ENCODE peak calls at places on chromosomes 12 and 14, in seven cellular contexts. H is mucosa of descending colon; J is Right ventricle myocardium superior; M is NCI-H2081; W is stimulated activated CD4-positive, alpha-beta T cell treated with anti-CD3 and anti-CD28 coated beads, Interleukin-1b, Interleukin-23, amount 100 ng/mL, for 1 hour; L is stomach; U is stimulated activated CD8-positive, alpha-beta memory T cell treated with anti-CD3 and anti-CD28 coated beads, Interleukin-15, amount 100 ng/mL, for 24 hours. T is an unnamed sample.

GRCh38 chr12:57868211-57868610 is 21.7 kb upstream of the CTDSP2 start:
- DNase-seq in H (no peak), J (no peak), M (no peak), W (no peak), L (no peak), U (no peak), T (no peak)

GRCh38 chr12:98725481-98726247 is 80.6 kb downstream of the APAF1 start:
- DNase-seq in H (peak), J (no peak), M (peak), W (no peak), L (no peak), U (no peak), T (no peak)

GRCh38 chr12:100857418-100857817 is 62.8 kb downstream of the ANO4 start:
- DNase-seq in H (no peak), J (no peak), M (no peak), W (no peak), L (no peak), U (no peak), T (no peak)

GRCh38 chr14:59187802-59188460 is 536 bp upstream of the DAAM1 start:
- DNase-seq in H (peak), J (peak), M (peak), W (no peak), L (no peak), U (peak), T (no peak)

GRCh38 chr14:68245146-68246073 is 425.8 kb downstream of the RAD51B start:
- DNase-seq in H (no peak), J (peak), M (no peak), W (no peak), L (no peak), U (no peak), T (no peak)

GRCh38 chr14:104151546-104152245 is 13.3 kb downstream of the KIF26A start:
- DNase-seq in H (no peak), J (no peak), M (no peak), W (no peak), L (no peak), U (no peak), T (no peak)

GRCh38 chr12:57741413-57741789 is 2.9 kb upstream of the AGAP2 start:
- DNase-seq in H (no peak), J (no peak), M (no peak), W (no peak), L (no peak), U (no peak), T (no peak)

GRCh38 chr14:59278111-59278510 is 89.6 kb downstream of the DAAM1 start:
- DNase-seq in H (no peak), J (no peak), M (no peak), W (no peak), L (no peak), U (no peak), T (no peak)

GRCh38 chr12:32566663-32567634 is 112.2 kb upstream of the DNM1L start:
- DNase-seq in H (peak), J (no peak), M (no peak), W (no peak), L (no peak), U (no peak), T (peak)

GRCh38 chr12:25715147-25715546 is 162.1 kb upstream of the LMNTD1 start:
- DNase-seq in H (no peak), J (no peak), M (no peak), W (no peak), L (no peak), U (no peak), T (no peak)

GRCh38 chr14:93234798-93235197 is 27.7 kb downstream of the UBR7 start:
- DNase-seq in H (no peak), J (no peak), M (no peak), W (no peak), L (no peak), U (no peak), T (no peak)

GRCh38 chr12:97017213-97017612 is 110.2 kb downstream of the NEDD1 start:
- DNase-seq in H (no peak), J (no peak), M (no peak), W (no peak), L (no peak), U (no peak), T (no peak)

GRCh38 chr12:116835484-116835883 is 45.8 kb downstream of the HRK start:
- DNase-seq in H (no peak), J (no peak), M (no peak), W (no peak), L (no peak), U (no peak), T (no peak)

GRCh38 chr12:106302401-106303201 is at the start of gene TCP11L2:
- DNase-seq in H (peak), J (peak), M (peak), W (peak), L (peak), U (peak), T (peak)

GRCh38 chr12:82517027-82517426 is 158.7 kb downstream of the METTL25 start:
- DNase-seq in H (peak), J (no peak), M (peak), W (no peak), L (no peak), U (no peak), T (no peak)

GRCh38 chr12:75842119-75842518 is 189.5 kb downstream of the PHLDA1 start:
- DNase-seq in H (no peak), J (no peak), M (peak), W (no peak), L (no peak), U (no peak), T (no peak)

GRCh38 chr14:35213869-35214387 is 78.3 kb upstream of the PSMA6 start:
- DNase-seq in H (no peak), J (no peak), M (peak), W (no peak), L (no peak), U (no peak), T (no peak)

GRCh38 chr12:96585977-96586376 is 96.6 kb downstream of the CFAP54 start:
- DNase-seq in H (no peak), J (no peak), M (no peak), W (no peak), L (no peak), U (no peak), T (no peak)

GRCh38 chr12:102095677-102096263 is 24.1 kb downstream of the NUP37 start:
- DNase-seq in H (peak), J (no peak), M (peak), W (no peak), L (no peak), U (no peak), T (no peak)

GRCh38 chr12:14369322-14369721 is 3.8 kb downstream of the ATF7IP start:
- DNase-seq in H (no peak), J (no peak), M (no peak), W (no peak), L (no peak), U (no peak), T (no peak)

GRCh38 chr12:131034631-131035267 is 81.0 kb downstream of the ADGRD1 start:
- DNase-seq in H (no peak), J (no peak), M (no peak), W (no peak), L (no peak), U (no peak), T (no peak)